ENCODE peak calls at places on chromosomes 5 and 9, in seven cellular contexts. One of them, this sample, is unnamed. For H3K4me1, the result is how much of the 10 kb centered on the place peaks cover.

GRCh38 chr5:128144491-128144890 is 60.9 kb downstream of the SLC12A2 start:
- DNase-seq in breast epithelium: no peak
- DNase-seq in K562: no peak
- DNase-seq in A549: no peak
- DNase-seq in body of pancreas: no peak
- DNase-seq in right atrium auricular region: no peak
- DNase-seq in adrenal gland: no peak
- DNase-seq in this sample: no peak

GRCh38 chr9:9752722-9753121 is 860.1 kb downstream of the PTPRD start:
- DNase-seq in K562: no peak
- DNase-seq in A549: no peak
- DNase-seq in right atrium auricular region: no peak
- DNase-seq in body of pancreas: peak
- DNase-seq in breast epithelium: no peak
- DNase-seq in adrenal gland: peak
- DNase-seq in this sample: no peak

GRCh38 chr9:80842383-80842782 is 847.0 kb downstream of the TLE1 start:
- DNase-seq in adrenal gland: no peak
- DNase-seq in right atrium auricular region: no peak
- DNase-seq in breast epithelium: no peak
- DNase-seq in A549: no peak
- DNase-seq in body of pancreas: no peak
- DNase-seq in K562: no peak
- DNase-seq in this sample: no peak

GRCh38 chr5:150044334-150044681 is 42.0 kb downstream of the CSF1R start:
- DNase-seq in breast epithelium: no peak
- DNase-seq in right atrium auricular region: no peak
- DNase-seq in K562: no peak
- DNase-seq in A549: no peak
- DNase-seq in body of pancreas: no peak
- DNase-seq in adrenal gland: no peak
- DNase-seq in this sample: no peak

GRCh38 chr5:56026863-56027300 is 32.1 kb upstream of the IL6ST start:
- DNase-seq in K562: no peak
- DNase-seq in adrenal gland: no peak
- DNase-seq in right atrium auricular region: no peak
- DNase-seq in A549: peak
- DNase-seq in breast epithelium: no peak
- DNase-seq in body of pancreas: no peak
- DNase-seq in this sample: no peak

GRCh38 chr9:71562140-71562539 is 206.2 kb downstream of the CEMIP2 start:
- DNase-seq in K562: no peak
- DNase-seq in adrenal gland: no peak
- DNase-seq in body of pancreas: no peak
- DNase-seq in A549: no peak
- DNase-seq in breast epithelium: no peak
- DNase-seq in right atrium auricular region: no peak
- DNase-seq in this sample: no peak

GRCh38 chr5:22593592-22593991 is 259.6 kb downstream of the CDH12 start:
- DNase-seq in adrenal gland: no peak
- DNase-seq in body of pancreas: no peak
- DNase-seq in right atrium auricular region: no peak
- DNase-seq in A549: no peak
- DNase-seq in breast epithelium: no peak
- DNase-seq in K562: no peak
- DNase-seq in this sample: no peak

GRCh38 chr9:126527109-126527825 is 86.5 kb upstream of the LMX1B start:
- DNase-seq in body of pancreas: no peak
- DNase-seq in breast epithelium: no peak
- DNase-seq in A549: no peak
- DNase-seq in right atrium auricular region: no peak
- DNase-seq in K562: no peak
- DNase-seq in adrenal gland: no peak
- DNase-seq in this sample: no peak

GRCh38 chr9:113771199-113771598 is 104.9 kb upstream of the ZNF618 start:
- DNase-seq in A549: no peak
- DNase-seq in right atrium auricular region: no peak
- DNase-seq in body of pancreas: no peak
- DNase-seq in breast epithelium: no peak
- DNase-seq in adrenal gland: no peak
- DNase-seq in K562: no peak
- DNase-seq in this sample: no peak

GRCh38 chr9:111878946-111879345 is 17.7 kb upstream of the UGCG start:
- DNase-seq in right atrium auricular region: no peak
- DNase-seq in adrenal gland: no peak
- DNase-seq in body of pancreas: no peak
- DNase-seq in A549: no peak
- DNase-seq in breast epithelium: no peak
- DNase-seq in K562: no peak
- DNase-seq in this sample: no peak

GRCh38 chr9:113568481-113569321 is 105.2 kb downstream of the RGS3 start:
- DNase-seq in A549: no peak
- DNase-seq in K562: no peak
- DNase-seq in body of pancreas: peak
- DNase-seq in right atrium auricular region: no peak
- DNase-seq in breast epithelium: no peak
- DNase-seq in adrenal gland: no peak
- DNase-seq in this sample: peak

DNA sequence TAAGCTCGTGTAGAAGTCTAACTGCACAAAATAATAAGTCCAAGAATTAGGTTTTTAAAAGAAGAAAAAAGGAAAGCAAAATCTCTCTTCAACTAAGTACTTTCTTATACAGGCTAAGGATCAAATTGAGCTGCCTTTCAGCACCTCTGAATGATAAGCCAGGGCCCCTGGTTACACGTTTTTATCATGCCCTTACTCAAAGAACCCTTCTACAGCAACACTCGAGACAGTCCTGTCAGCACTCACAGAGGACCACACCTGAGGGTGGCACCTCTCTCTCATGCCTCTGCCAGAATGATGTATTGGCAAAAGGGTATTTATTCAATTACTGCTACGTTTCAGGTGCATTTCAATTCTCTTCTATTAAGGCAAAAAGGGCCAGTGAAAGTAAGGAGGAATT is 150.5 kb downstream of the BNC2 start:
- DNase-seq in K562: no peak
- DNase-seq in A549: no peak
- DNase-seq in body of pancreas: no peak
- DNase-seq in breast epithelium: no peak
- DNase-seq in right atrium auricular region: no peak
- DNase-seq in adrenal gland: no peak
- DNase-seq in this sample: no peak
- H3K4me1 ChIP-seq in K562: under half
- H3K4me1 ChIP-seq in A549: half or more
- H3K4me1 ChIP-seq in body of pancreas: under half
- H3K4me1 ChIP-seq in breast epithelium: under half
- H3K4me1 ChIP-seq in right atrium auricular region: under half
- H3K4me1 ChIP-seq in adrenal gland: under half
- H3K4me1 ChIP-seq in this sample: under half

DNA sequence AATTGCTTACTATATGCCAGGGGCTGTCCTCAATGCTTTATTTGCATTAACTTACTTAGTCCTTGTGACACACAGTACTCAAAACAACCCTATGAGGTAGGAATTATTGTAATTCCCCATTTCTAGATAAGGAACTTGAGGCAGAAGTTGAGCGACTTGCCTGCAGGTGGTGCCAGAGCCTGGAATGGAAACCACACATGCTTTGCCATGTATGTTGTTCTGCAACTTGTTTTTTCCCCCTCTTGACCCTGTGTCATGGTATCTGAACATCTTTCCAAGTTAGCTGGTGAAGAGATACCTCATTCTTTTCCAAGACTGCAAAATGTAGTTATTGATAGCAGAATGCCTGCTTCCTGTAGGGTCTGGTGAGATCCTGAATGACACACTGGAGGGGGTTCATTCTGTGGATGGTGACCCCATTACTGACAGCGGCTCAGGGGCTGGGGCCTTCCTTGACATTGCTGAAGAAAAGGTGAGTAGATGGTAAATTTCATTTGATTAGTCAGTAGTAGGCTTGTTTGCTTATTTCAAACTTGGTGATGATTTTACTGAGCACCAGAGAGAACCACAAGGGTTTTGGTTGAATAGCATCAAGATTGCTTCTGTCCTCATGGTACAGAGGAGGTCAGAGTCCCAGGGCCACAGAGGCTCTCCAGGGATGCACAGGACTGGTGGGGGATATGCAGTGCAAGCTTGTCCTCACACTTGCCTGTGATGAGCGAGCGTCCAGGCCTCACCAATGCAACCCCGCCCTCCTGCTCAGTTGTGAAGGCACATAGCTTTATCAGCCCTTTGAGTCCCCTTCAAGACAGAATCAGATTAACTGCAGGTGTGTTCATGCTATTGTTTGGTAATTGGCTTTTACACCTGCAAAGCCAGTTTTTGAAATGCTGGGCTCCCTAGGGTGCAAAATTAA is 57.0 kb downstream of the COL15A1 start:
- DNase-seq in A549: peak
- DNase-seq in adrenal gland: peak
- DNase-seq in right atrium auricular region: no peak
- DNase-seq in breast epithelium: no peak
- DNase-seq in K562: peak
- DNase-seq in body of pancreas: peak
- DNase-seq in this sample: no peak
- TF ChIP-seq CTCF in A549: peak
- TF ChIP-seq CTCF in adrenal gland: peak
- TF ChIP-seq CTCF in right atrium auricular region: peak
- TF ChIP-seq CTCF in breast epithelium: peak
- TF ChIP-seq CTCF in K562: peak
- TF ChIP-seq CTCF in body of pancreas: peak
- TF ChIP-seq CTCF in this sample: peak

DNA sequence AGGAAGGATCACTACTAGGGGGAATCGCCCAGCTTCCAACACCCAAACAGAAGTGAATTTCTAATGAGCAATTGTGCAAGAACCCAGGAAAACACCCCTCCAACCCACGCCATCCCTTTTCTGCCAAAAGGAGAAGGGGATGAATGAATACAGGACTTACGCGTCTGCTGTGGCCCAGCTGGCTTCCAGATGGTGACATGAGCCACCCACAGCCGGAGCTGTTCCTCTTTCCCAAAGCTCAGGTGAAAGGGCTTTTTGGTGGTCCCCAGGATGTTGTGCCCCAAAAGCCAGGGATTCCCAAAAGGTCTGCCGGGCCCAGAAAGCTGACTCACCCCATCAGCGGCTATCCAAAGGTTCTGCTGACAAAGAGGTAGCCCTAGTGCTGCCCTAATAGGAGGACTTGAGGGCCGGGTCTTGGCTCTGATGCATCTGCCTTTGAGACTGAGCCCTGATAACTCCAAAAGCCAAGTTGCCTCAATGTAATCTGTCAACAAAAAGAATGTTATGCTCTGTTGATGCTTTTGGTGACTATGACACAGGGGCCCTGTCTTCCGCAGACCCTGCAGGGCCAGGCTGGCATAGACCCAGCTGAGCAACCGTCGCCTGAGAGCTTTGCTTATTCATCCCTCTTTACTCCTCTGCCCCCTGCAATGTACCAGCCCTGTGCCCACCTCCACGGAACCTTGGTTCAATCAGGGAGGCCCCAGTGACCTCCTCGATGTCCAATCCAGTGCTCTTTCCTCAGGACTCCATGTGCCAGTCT is 14.5 kb downstream of the GSN start:
- DNase-seq in right atrium auricular region: peak
- DNase-seq in breast epithelium: peak
- DNase-seq in body of pancreas: peak
- DNase-seq in adrenal gland: peak
- DNase-seq in K562: peak
- DNase-seq in A549: no peak
- DNase-seq in this sample: no peak
- H3K4me1 ChIP-seq in right atrium auricular region: under half
- H3K4me1 ChIP-seq in breast epithelium: half or more
- H3K4me1 ChIP-seq in body of pancreas: half or more
- H3K4me1 ChIP-seq in adrenal gland: half or more
- H3K4me1 ChIP-seq in K562: half or more
- H3K4me1 ChIP-seq in A549: half or more
- H3K4me1 ChIP-seq in this sample: half or more

GRCh38 chr5:113029614-113030013 is 53.0 kb downstream of the DCP2 start:
- DNase-seq in breast epithelium: no peak
- DNase-seq in body of pancreas: no peak
- DNase-seq in right atrium auricular region: no peak
- DNase-seq in A549: no peak
- DNase-seq in K562: no peak
- DNase-seq in adrenal gland: no peak
- DNase-seq in this sample: no peak

GRCh38 chr5:113024298-113024697 is 47.7 kb downstream of the DCP2 start:
- DNase-seq in K562: no peak
- DNase-seq in A549: no peak
- DNase-seq in breast epithelium: no peak
- DNase-seq in body of pancreas: no peak
- DNase-seq in right atrium auricular region: no peak
- DNase-seq in adrenal gland: no peak
- DNase-seq in this sample: no peak

GRCh38 chr5:113027015-113027414 is 50.4 kb downstream of the DCP2 start:
- DNase-seq in adrenal gland: no peak
- DNase-seq in breast epithelium: no peak
- DNase-seq in K562: no peak
- DNase-seq in right atrium auricular region: no peak
- DNase-seq in A549: no peak
- DNase-seq in body of pancreas: no peak
- DNase-seq in this sample: no peak

GRCh38 chr5:113025596-113025995 is 49.0 kb downstream of the DCP2 start:
- DNase-seq in body of pancreas: no peak
- DNase-seq in right atrium auricular region: no peak
- DNase-seq in K562: no peak
- DNase-seq in adrenal gland: no peak
- DNase-seq in breast epithelium: no peak
- DNase-seq in A549: no peak
- DNase-seq in this sample: no peak

DNA sequence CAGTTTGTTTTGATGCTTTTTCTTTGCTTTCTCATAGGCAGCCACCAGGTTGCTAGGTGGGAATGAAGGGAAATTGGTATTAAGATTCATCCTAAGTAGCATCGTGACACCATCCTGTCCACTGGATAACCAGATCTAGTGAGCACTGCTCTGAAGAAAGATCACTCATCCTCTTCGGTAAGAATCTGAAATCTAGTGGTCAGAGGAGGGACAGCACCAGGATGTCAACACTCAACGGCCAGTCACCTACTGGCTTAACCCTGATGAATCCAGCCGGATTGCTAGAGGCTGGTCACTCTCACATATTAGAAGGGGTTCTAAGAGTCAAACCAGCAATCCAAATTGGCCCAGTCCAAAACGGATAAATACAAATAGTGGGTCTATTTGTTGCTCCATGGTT is 50.8 kb downstream of the DCP2 start:
- DNase-seq in K562: no peak
- DNase-seq in breast epithelium: no peak
- DNase-seq in body of pancreas: no peak
- DNase-seq in adrenal gland: no peak
- DNase-seq in A549: no peak
- DNase-seq in right atrium auricular region: no peak
- DNase-seq in this sample: no peak
- TF ChIP-seq CTCF in K562: no peak
- TF ChIP-seq CTCF in breast epithelium: no peak
- TF ChIP-seq CTCF in body of pancreas: no peak
- TF ChIP-seq CTCF in adrenal gland: no peak
- TF ChIP-seq CTCF in A549: no peak
- TF ChIP-seq CTCF in right atrium auricular region: no peak
- TF ChIP-seq CTCF in this sample: no peak